ENCODE peak calls at places on chromosomes 7 and 10, in ten cellular contexts. T is T-cell, A is mucosa of gallbladder, Q is MV-4-11, U is memory B cell, C is IMR-90, I is ELF-1, R is epithelial cell of esophagus, E is M059J, H is DMS 273 treated with DMSO at 0.1 percent for 48 hours. B is an unnamed sample.

GRCh38 chr7:4712371-4713182 is 30.5 kb downstream of the FOXK1 start:
- DNase-seq in T (no peak), A (no peak), Q (peak), U (no peak), C (peak), I (no peak), R (peak), E (peak), H (no peak), B (no peak)

GRCh38 chr7:21041666-21042065 is 255.0 kb upstream of the SP8 start:
- DNase-seq in T (no peak), A (no peak), Q (no peak), U (no peak), C (no peak), I (peak), R (no peak), E (no peak), H (no peak), B (no peak)

GRCh38 chr7:74579800-74580685 is 77.5 kb upstream of the GTF2I start:
- DNase-seq in T (no peak), A (peak), Q (no peak), U (no peak), C (peak), I (peak), R (peak), E (no peak), H (no peak), B (no peak)

GRCh38 chr7:11458736-11459483 is 373.1 kb downstream of the THSD7A start:
- DNase-seq in T (no peak), A (peak), Q (peak), U (no peak), C (peak), I (no peak), R (peak), E (peak), H (no peak), B (no peak)

GRCh38 chr10:82245157-82245556 is 370.2 kb downstream of the NRG3 start:
- DNase-seq in T (no peak), A (no peak), Q (no peak), U (no peak), C (no peak), I (peak), R (no peak), E (no peak), H (no peak), B (no peak)

GRCh38 chr10:91551856-91552255 is 81.0 kb downstream of the PPP1R3C start:
- DNase-seq in T (no peak), A (peak), Q (no peak), U (no peak), C (peak), I (peak), R (peak), E (peak), H (peak), B (no peak)

GRCh38 chr10:89404082-89404481 is 10.3 kb upstream of the IFIT5 start:
- DNase-seq in T (no peak), A (peak), Q (no peak), U (no peak), C (peak), I (no peak), R (no peak), E (peak), H (no peak), B (no peak)

GRCh38 chr10:129703287-129704137 is 236.5 kb downstream of the MGMT start:
- DNase-seq in T (no peak), A (no peak), Q (no peak), U (no peak), C (no peak), I (no peak), R (no peak), E (no peak), H (no peak), B (no peak)

GRCh38 chr7:27678617-27679260 is 16.1 kb upstream of the HIBADH start:
- DNase-seq in T (no peak), A (no peak), Q (no peak), U (no peak), C (peak), I (peak), R (peak), E (peak), H (no peak), B (no peak)

GRCh38 chr7:70376561-70377031 is 755.3 kb upstream of the GALNT17 start:
- DNase-seq in T (no peak), A (no peak), Q (no peak), U (no peak), C (no peak), I (peak), R (no peak), E (no peak), H (no peak), B (no peak)

GRCh38 chr10:102311025-102311420 is 65.7 kb downstream of the GBF1 start:
- DNase-seq in T (no peak), A (no peak), Q (no peak), U (no peak), C (peak), I (no peak), R (peak), E (no peak), H (no peak), B (no peak)

GRCh38 chr10:132465193-132465888 is 68.3 kb downstream of the PWWP2B start:
- DNase-seq in T (no peak), A (no peak), Q (no peak), U (no peak), C (no peak), I (no peak), R (no peak), E (no peak), H (no peak), B (no peak)

GRCh38 chr10:99346247-99346646 is 17.1 kb downstream of the CNNM1 start:
- DNase-seq in T (no peak), A (no peak), Q (no peak), U (no peak), C (peak), I (no peak), R (peak), E (peak), H (no peak), B (no peak)

GRCh38 chr7:115340828-115341227 is 418.9 kb downstream of the MDFIC start:
- DNase-seq in T (no peak), A (no peak), Q (no peak), U (no peak), C (peak), I (no peak), R (peak), E (peak), H (no peak), B (no peak)

GRCh38 chr7:50391386-50391785 is 58.8 kb downstream of the FIGNL1 start:
- DNase-seq in T (no peak), A (no peak), Q (no peak), U (no peak), C (no peak), I (peak), R (no peak), E (no peak), H (no peak), B (no peak)

GRCh38 chr7:45977256-45977655 is 56.2 kb upstream of the IGFBP3 start:
- DNase-seq in T (no peak), A (no peak), Q (no peak), U (no peak), C (no peak), I (no peak), R (no peak), E (no peak), H (no peak), B (no peak)

GRCh38 chr7:120043250-120043649 is 229.7 kb upstream of the KCND2 start:
- DNase-seq in T (no peak), A (no peak), Q (no peak), U (no peak), C (no peak), I (no peak), R (peak), E (no peak), H (no peak), B (no peak)

GRCh38 chr7:2937701-2938513 is 93.8 kb upstream of the GNA12 start:
- DNase-seq in T (no peak), A (peak), Q (no peak), U (no peak), C (no peak), I (no peak), R (no peak), E (no peak), H (no peak), B (no peak)

B was measured in CD4-positive, alpha-beta memory T cell.